ENCODE peak calls at places on chromosomes 2 and 18, in seven cellular contexts. Q is tibial artery, U is coronary artery, K is lung, B is mammary epithelial cell, G is left ventricle myocardium inferior, L is mesendoderm. I is an unnamed sample.

GRCh38 chr2:46842876-46843275 is 72.7 kb downstream of the MCFD2 start:
- DNase-seq in Q (peak; percentile 33), U (no peak), K (no peak), B (no peak), G (no peak), L (no peak), I (no peak)

GRCh38 chr2:7773362-7773973 is 856.3 kb downstream of the RNF144A start:
- DNase-seq in Q (no peak), U (no peak), K (peak; percentile 54), B (peak; percentile 99), G (no peak), L (peak; percentile 18), I (peak; percentile 27)

GRCh38 chr2:202193305-202193704 is 45.1 kb downstream of the SUMO1 start:
- DNase-seq in Q (no peak), U (no peak), K (no peak), B (no peak), G (no peak), L (no peak), I (no peak)

GRCh38 chr2:133241231-133241575 is 327.1 kb downstream of the NCKAP5 start:
- DNase-seq in Q (no peak), U (no peak), K (no peak), B (no peak), G (no peak), L (no peak), I (no peak)

GRCh38 chr2:143205106-143205764 is 76.0 kb downstream of the ARHGAP15 start:
- DNase-seq in Q (no peak), U (no peak), K (no peak), B (peak; percentile 50), G (no peak), L (no peak), I (no peak)

GRCh38 chr2:107721581-107721980 is 105.1 kb upstream of the RGPD4 start:
- DNase-seq in Q (no peak), U (no peak), K (no peak), B (peak; percentile 1), G (no peak), L (no peak), I (no peak)

GRCh38 chr2:72888438-72889202 is 1.4 kb downstream of the SPR start:
- DNase-seq in Q (no peak), U (no peak), K (no peak), B (no peak), G (no peak), L (no peak), I (no peak)

GRCh38 chr2:42722328-42723190 is 41.4 kb downstream of the OXER1 start:
- DNase-seq in Q (peak; percentile 72), U (no peak), K (peak; percentile 79), B (peak; percentile 72), G (peak; percentile 18), L (peak; percentile 94), I (no peak)

GRCh38 chr2:199932312-199932855 is 21.3 kb downstream of the C2orf69 start:
- DNase-seq in Q (no peak), U (no peak), K (no peak), B (no peak), G (no peak), L (no peak), I (no peak)

GRCh38 chr2:112156152-112156986 is 18.2 kb downstream of the FBLN7 start:
- DNase-seq in Q (peak; percentile 53), U (peak; percentile 65), K (no peak), B (peak; percentile 69), G (no peak), L (no peak), I (no peak)

GRCh38 chr2:158317642-158318041 is 138.9 kb downstream of the CCDC148 start:
- DNase-seq in Q (no peak), U (no peak), K (no peak), B (no peak), G (no peak), L (peak; percentile 25), I (no peak)

GRCh38 chr2:11340717-11341116 is 3.7 kb downstream of the ROCK2 start:
- DNase-seq in Q (no peak), U (no peak), K (no peak), B (no peak), G (no peak), L (no peak), I (no peak)

DNA sequence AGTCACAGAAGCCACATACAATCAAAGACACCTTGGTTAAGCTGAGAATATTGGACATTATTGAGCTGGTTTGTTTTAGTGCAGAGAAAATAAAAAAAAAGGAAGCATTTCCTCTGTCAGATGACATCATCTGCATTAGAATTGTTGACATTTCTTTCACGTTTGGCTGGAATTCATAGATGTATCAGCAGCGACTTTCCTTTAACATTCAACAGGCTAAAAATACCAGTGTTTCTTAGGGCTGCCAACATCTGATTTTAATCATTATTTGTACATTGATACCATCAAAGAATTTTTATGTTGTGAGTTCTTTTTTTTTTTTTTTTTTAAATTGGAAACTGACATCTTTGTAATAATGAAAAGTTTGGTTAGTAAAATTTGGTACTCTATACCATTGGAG is 33.5 kb downstream of the GTF2A1L start:
- DNase-seq in Q (no peak), U (no peak), K (no peak), B (no peak), G (no peak), L (peak; percentile 6), I (no peak)
- H3K4me3 ChIP-seq in Q (no peak overlapping the region), U (no peak overlapping the region), K (no peak overlapping the region), B (no peak overlapping the region), G (no peak overlapping the region), L (no peak overlapping the region), I (no peak overlapping the region)

DNA sequence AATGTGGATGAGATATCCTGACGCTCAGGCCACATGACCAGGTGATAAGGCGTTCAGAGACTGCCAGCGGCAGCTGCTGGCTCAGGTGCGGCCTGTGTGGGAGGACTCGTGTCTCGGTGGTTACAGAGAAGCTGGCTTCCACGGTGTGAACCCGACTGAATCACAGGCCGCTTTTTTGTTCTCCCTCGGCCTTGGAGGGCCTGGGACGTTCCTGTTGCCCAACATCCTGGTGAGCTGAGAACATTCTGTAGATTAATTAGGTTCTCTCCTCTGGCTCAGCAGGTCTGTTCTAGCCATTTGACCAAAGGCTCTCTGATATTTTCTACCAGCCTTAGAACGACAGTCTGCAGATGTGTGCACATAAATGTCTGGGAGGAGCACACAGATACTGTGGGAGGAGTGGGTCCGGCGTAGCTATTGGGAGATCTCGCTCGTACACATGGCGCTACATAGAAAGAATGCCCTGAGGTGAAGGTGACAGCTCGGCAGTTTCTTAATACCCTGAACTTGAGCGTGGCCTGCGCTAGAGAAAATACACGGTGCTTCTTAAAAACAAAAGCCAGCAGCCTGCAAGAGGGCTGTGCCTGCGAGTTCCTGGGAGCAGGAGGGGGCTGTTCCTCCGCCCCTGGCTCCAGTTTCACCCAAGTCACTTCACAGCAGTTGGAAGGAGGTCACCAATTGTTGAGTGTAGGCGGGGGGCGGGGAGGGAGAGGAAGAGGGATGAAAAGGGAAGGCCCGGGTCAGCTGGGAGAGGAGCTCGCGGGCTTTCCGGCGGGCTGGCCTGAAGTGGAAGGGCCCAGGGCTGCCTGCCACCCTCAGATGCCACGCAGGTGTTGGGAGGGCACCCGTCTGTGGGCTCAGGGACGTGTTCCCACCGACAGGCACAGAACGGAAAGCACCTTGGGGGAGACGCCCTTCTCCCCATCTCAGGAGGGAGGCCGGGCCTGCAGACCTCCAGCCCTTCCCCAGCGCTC is 124.6 kb upstream of the ZNF516 start:
- DNase-seq in Q (peak; percentile 74), U (no peak), K (peak; percentile 70), B (peak; percentile 98), G (peak; percentile 64), L (peak; percentile 78), I (no peak)
- H3K4me3 ChIP-seq in Q (peak overlapping the region; percentile 49), U (peak overlapping the region; percentile 74), K (peak overlapping the region; percentile 7), B (peak overlapping the region; percentile 34), G (peak overlapping the region; percentile 63), L (peak overlapping the region; percentile 22), I (no peak overlapping the region)

DNA sequence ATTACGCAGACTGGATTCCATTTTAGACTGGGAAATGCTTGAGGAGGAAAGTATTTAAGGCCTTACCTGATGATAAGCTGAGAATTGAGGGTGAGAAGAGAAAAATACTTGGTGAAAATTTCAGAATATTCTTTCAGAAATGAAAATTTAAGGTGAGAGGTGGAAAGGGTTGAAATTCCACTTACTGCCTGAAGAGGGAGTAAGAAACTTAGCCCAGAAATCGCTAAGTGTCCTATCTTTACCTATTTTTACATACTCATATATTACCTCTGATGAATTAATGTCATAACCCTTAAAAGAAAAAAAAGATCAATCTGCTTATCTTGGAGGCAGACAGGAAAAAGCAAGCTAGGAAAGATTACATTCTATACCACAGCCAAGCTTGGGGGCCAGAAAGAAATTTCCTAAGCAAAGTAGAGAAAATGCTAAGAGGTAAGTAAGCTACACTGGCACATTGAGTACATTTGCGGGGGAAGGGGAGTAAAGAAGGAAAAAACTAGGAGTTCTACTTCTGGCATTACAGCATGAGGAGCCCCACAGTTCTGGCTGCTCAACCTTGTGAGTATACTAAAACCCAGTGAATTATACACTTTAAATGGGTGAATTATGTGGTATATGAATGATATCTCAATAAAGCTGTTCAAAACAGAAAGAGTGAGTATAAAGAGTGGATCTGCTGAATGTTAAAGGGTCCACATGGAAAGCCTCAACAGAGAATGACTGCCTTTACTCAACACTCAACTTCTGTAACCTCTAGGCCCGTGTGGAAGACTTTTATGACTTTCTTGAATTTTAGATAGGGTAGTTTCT is 33.8 kb downstream of the SMC6 start:
- DNase-seq in Q (no peak), U (no peak), K (no peak), B (peak; percentile 1), G (no peak), L (peak; percentile 14), I (no peak)
- H3K4me3 ChIP-seq in Q (no peak overlapping the region), U (no peak overlapping the region), K (no peak overlapping the region), B (no peak overlapping the region), G (no peak overlapping the region), L (no peak overlapping the region), I (no peak overlapping the region)

GRCh38 chr18:31491586-31491985 is 6.4 kb upstream of the DSG2 start:
- DNase-seq in Q (no peak), U (no peak), K (no peak), B (no peak), G (no peak), L (no peak), I (no peak)

GRCh38 chr18:31492671-31493070 is 5.3 kb upstream of the DSG2 start:
- DNase-seq in Q (no peak), U (no peak), K (no peak), B (no peak), G (no peak), L (no peak), I (no peak)

GRCh38 chr18:31493941-31494340 is 4.0 kb upstream of the DSG2 start:
- DNase-seq in Q (no peak), U (no peak), K (no peak), B (no peak), G (no peak), L (no peak), I (no peak)

GRCh38 chr18:31490838-31491237 is 7.1 kb upstream of the DSG2 start:
- DNase-seq in Q (no peak), U (no peak), K (no peak), B (no peak), G (no peak), L (no peak), I (no peak)

DNA sequence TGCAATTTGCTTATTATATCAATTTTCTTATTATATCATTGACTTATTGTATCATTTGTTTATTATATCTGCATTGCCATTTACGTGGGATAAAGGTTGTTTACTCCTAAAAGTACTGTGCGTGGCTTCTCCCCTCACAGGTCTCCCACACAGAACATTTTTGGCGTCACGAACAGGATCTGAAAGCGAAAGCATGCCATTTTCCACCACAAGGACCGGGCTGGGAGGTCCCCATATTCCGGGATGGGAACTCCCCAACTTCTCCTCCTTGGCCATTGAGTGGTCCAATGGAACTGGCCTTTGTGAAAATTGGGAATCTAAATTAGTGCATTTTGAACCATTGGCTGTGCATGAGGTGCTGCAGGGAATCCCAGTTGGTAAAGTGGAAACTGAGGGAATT is 4.8 kb upstream of the DSG2 start:
- DNase-seq in Q (no peak), U (no peak), K (no peak), B (no peak), G (no peak), L (no peak), I (no peak)
- H3K4me3 ChIP-seq in Q (no peak overlapping the region), U (no peak overlapping the region), K (no peak overlapping the region), B (no peak overlapping the region), G (no peak overlapping the region), L (no peak overlapping the region), I (no peak overlapping the region)

I was measured in lower leg skin.